ENCODE peak calls at places on chromosomes 3 and 15, in nine cellular contexts. D is left cardiac atrium, H is non-pigmented ciliary epithelial cell, J is GM20000, U is progenitor cell of endocrine pancreas, A is cardiac fibroblast, P is upper lobe of right lung, R is MCF 10A, X is GM06990. O is an unnamed sample.

GRCh38 chr15:92806763-92807162 is 93.4 kb upstream of the CHD2 start:
- DNase-seq in D (no peak), H (no peak), J (no peak), U (no peak), A (no peak), P (no peak), R (no peak), X (no peak), O (no peak)

GRCh38 chr3:38655708-38656300 is 6.3 kb upstream of the SCN5A start:
- DNase-seq in D (no peak), H (peak), J (no peak), U (no peak), A (peak), P (no peak), R (peak), X (no peak), O (peak)

GRCh38 chr3:34837848-34838741 is 801.2 kb upstream of the ARPP21 start:
- DNase-seq in D (no peak), H (no peak), J (no peak), U (no peak), A (no peak), P (no peak), R (no peak), X (no peak), O (no peak)

GRCh38 chr3:11915621-11916417 is 69.1 kb upstream of the TAMM41 start:
- DNase-seq in D (no peak), H (no peak), J (no peak), U (no peak), A (no peak), P (peak), R (no peak), X (no peak), O (no peak)

GRCh38 chr15:70095387-70096214 is 2.1 kb downstream of the TLE3 start:
- DNase-seq in D (peak), H (no peak), J (peak), U (peak), A (peak), P (peak), R (no peak), X (peak), O (peak)

GRCh38 chr3:134685881-134686802 is 35.3 kb upstream of the KY start:
- DNase-seq in D (no peak), H (peak), J (no peak), U (no peak), A (peak), P (no peak), R (peak), X (no peak), O (no peak)

GRCh38 chr15:50380089-50380488 is 25.1 kb upstream of the GABPB1 start:
- DNase-seq in D (no peak), H (no peak), J (no peak), U (no peak), A (peak), P (no peak), R (no peak), X (no peak), O (no peak)

GRCh38 chr3:72100626-72101187 is 315.8 kb upstream of the PROK2 start:
- DNase-seq in D (peak), H (peak), J (peak), U (peak), A (peak), P (peak), R (no peak), X (peak), O (peak)

GRCh38 chr3:158770254-158771017 is 31.4 kb upstream of the MFSD1 start:
- DNase-seq in D (no peak), H (no peak), J (no peak), U (no peak), A (peak), P (no peak), R (peak), X (no peak), O (no peak)

GRCh38 chr15:101047301-101047781 is 128.2 kb downstream of the LRRK1 start:
- DNase-seq in D (no peak), H (no peak), J (no peak), U (no peak), A (no peak), P (peak), R (no peak), X (no peak), O (no peak)

GRCh38 chr15:101499863-101500713 is 10.6 kb upstream of the PCSK6 start:
- DNase-seq in D (peak), H (no peak), J (peak), U (no peak), A (no peak), P (no peak), R (peak), X (peak), O (peak)

GRCh38 chr15:77869021-77869895 is 208.3 kb downstream of the TBC1D2B start:
- DNase-seq in D (no peak), H (no peak), J (no peak), U (no peak), A (peak), P (peak), R (peak), X (no peak), O (no peak)